ENCODE peak calls at places on chromosome 2, in seven cellular contexts. G, B, E, S, T, K and Z are unnamed samples.

GRCh38 chr2:237967463-237967871 is 653 bp downstream of the UBE2F start:
- DNase-seq in E (no peak), B (no peak), K (peak), G (peak), S (peak), T (no peak), Z (peak)

GRCh38 chr2:127625146-127625943 is 20.6 kb upstream of the GPR17 start:
- DNase-seq in G (no peak), S (no peak), K (peak), T (no peak), B (no peak), E (no peak), Z (no peak)

GRCh38 chr2:39140322-39140847 is 19.5 kb upstream of the SOS1 start:
- DNase-seq in B (no peak), S (no peak), E (no peak), G (no peak), T (no peak), K (no peak), Z (no peak)

GRCh38 chr2:212842544-212843185 is 304.1 kb upstream of the ERBB4 start:
- DNase-seq in K (no peak), E (no peak), B (no peak), S (no peak), T (no peak), G (peak), Z (peak)

GRCh38 chr2:130852521-130853115 is 15.9 kb downstream of the ARHGEF4 start:
- DNase-seq in E (no peak), T (no peak), K (no peak), S (no peak), B (no peak), G (no peak), Z (no peak)

GRCh38 chr2:53632126-53632460 is 135.5 kb upstream of the CHAC2 start:
- DNase-seq in E (no peak), K (no peak), G (no peak), S (no peak), T (no peak), B (no peak), Z (no peak)

GRCh38 chr2:96148410-96149217 is 3.4 kb upstream of the DUSP2 start:
- DNase-seq in S (peak), K (peak), G (peak), B (peak), T (peak), E (peak), Z (peak)

GRCh38 chr2:37472959-37473358 is 128.5 kb downstream of the QPCT start:
- DNase-seq in S (peak), T (no peak), G (peak), B (no peak), E (no peak), K (peak), Z (peak)

GRCh38 chr2:42089340-42089925 is 41.6 kb downstream of the PKDCC start:
- DNase-seq in T (peak), B (no peak), E (no peak), G (peak), S (peak), K (no peak), Z (peak)

GRCh38 chr2:127562930-127563329 is 27.4 kb downstream of the MYO7B start:
- DNase-seq in G (no peak), T (no peak), K (no peak), E (no peak), B (no peak), S (no peak), Z (no peak)

GRCh38 chr2:102737435-102737834 is 24.4 kb upstream of the TMEM182 start:
- DNase-seq in S (no peak), G (no peak), E (no peak), K (no peak), T (no peak), B (no peak), Z (no peak)

GRCh38 chr2:112005391-112006075 is 49.5 kb upstream of the TMEM87B start:
- DNase-seq in E (no peak), B (no peak), T (no peak), K (no peak), S (no peak), G (no peak), Z (no peak)

GRCh38 chr2:210230518-210230917 is 5.3 kb upstream of the ACADL start:
- DNase-seq in T (no peak), S (no peak), G (no peak), E (no peak), B (no peak), K (no peak), Z (no peak)

GRCh38 chr2:50143822-50144575 is 887.9 kb downstream of the NRXN1 start:
- DNase-seq in B (no peak), E (no peak), K (no peak), S (peak), G (no peak), T (no peak), Z (peak)

GRCh38 chr2:143355814-143356213 is 226.6 kb downstream of the ARHGAP15 start:
- DNase-seq in B (no peak), G (no peak), T (no peak), E (no peak), K (no peak), S (no peak), Z (no peak)

GRCh38 chr2:241860184-241861078 is 1.7 kb upstream of the PDCD1 start:
- DNase-seq in T (no peak), G (no peak), B (no peak), S (no peak), K (no peak), E (no peak), Z (no peak)

GRCh38 chr2:168174761-168175160 is 72.6 kb downstream of the STK39 start:
- DNase-seq in S (no peak), T (no peak), G (no peak), B (no peak), K (no peak), E (no peak), Z (no peak)

GRCh38 chr2:230130668-230131364 is 62.1 kb upstream of the SLC16A14 start:
- DNase-seq in G (peak), K (peak), B (no peak), S (peak), T (no peak), E (no peak), Z (peak)

GRCh38 chr2:160156084-160156483 is 44.0 kb downstream of the ITGB6 start:
- DNase-seq in G (no peak), E (no peak), T (peak), K (no peak), S (no peak), B (no peak), Z (peak)

GRCh38 chr2:226017107-226017506 is 617.6 kb downstream of the NYAP2 start:
- DNase-seq in G (no peak), K (no peak), B (no peak), T (no peak), S (no peak), E (no peak), Z (no peak)

GRCh38 chr2:148930046-148930775 is 55.2 kb downstream of the KIF5C start:
- DNase-seq in E (no peak), K (no peak), G (peak), B (no peak), S (no peak), T (no peak), Z (no peak)

GRCh38 chr2:25417715-25418369 is 76.1 kb upstream of the DNMT3A start:
- DNase-seq in T (no peak), S (no peak), E (no peak), B (no peak), K (no peak), G (peak), Z (no peak)

GRCh38 chr2:102473020-102473419 is at the start of gene SLC9A4:
- DNase-seq in E (no peak), B (peak), K (no peak), G (peak), T (peak), S (peak), Z (peak)

GRCh38 chr2:16625759-16626158 is 39.9 kb downstream of the CYRIA start:
- DNase-seq in K (no peak), G (no peak), B (no peak), T (no peak), E (no peak), S (peak), Z (no peak)

GRCh38 chr2:202116686-202117085 is 43.6 kb downstream of the KIAA2012 start:
- DNase-seq in S (no peak), E (no peak), K (no peak), B (no peak), G (no peak), T (no peak), Z (no peak)

GRCh38 chr2:102114290-102114721 is 28.2 kb upstream of the IL1R1 start:
- DNase-seq in S (peak), K (no peak), T (no peak), B (no peak), E (no peak), G (peak), Z (peak)

GRCh38 chr2:191665286-191665685 is 12.7 kb upstream of the NABP1 start:
- DNase-seq in T (no peak), B (no peak), E (no peak), S (no peak), K (no peak), G (peak), Z (no peak)

GRCh38 chr2:109554758-109555157 is 59.0 kb downstream of the SEPTIN10 start:
- DNase-seq in T (no peak), K (no peak), E (no peak), S (no peak), B (no peak), G (no peak), Z (no peak)